ENCODE peak calls at places on chromosomes 1 and 21, in four cellular contexts. X is HL-60, H is K562, D is GM12878. E is an unnamed sample.

GRCh38 chr1:205325334-205325884 is 3.9 kb upstream of the NUAK2 start:
- DNase-seq in H (peak), D (peak), X (peak), E (no peak)

GRCh38 chr1:8818325-8818775 is 910 bp upstream of the RERE start:
- DNase-seq in X (peak), D (no peak), H (peak), E (no peak)

GRCh38 chr1:22607154-22607553 is 29.3 kb upstream of the C1QA start:
- DNase-seq in D (no peak), H (no peak), X (no peak), E (no peak)

GRCh38 chr1:203158423-203158822 is 17.2 kb downstream of the MYBPH start:
- DNase-seq in H (no peak), D (no peak), X (no peak), E (no peak)

GRCh38 chr1:155145491-155145890 is 5.2 kb upstream of the DPM3 start:
- DNase-seq in H (no peak), X (no peak), D (no peak), E (no peak)

GRCh38 chr1:155318082-155318481 is 2.6 kb upstream of the RUSC1 start:
- DNase-seq in X (no peak), H (no peak), D (no peak), E (no peak)

GRCh38 chr1:37726746-37727145 is 34.4 kb downstream of the CDCA8 start:
- DNase-seq in X (no peak), D (no peak), H (no peak), E (no peak)

GRCh38 chr1:244839656-244840055 is 4.2 kb downstream of the COX20 start:
- DNase-seq in X (no peak), H (no peak), D (no peak), E (no peak)

GRCh38 chr1:85577421-85578320 is 2.9 kb upstream of the CCN1 start:
- DNase-seq in D (no peak), X (peak), H (no peak), E (peak)

GRCh38 chr1:180501865-180502360 is 464 bp downstream of the ACBD6 start:
- DNase-seq in H (no peak), D (no peak), X (no peak), E (peak)

GRCh38 chr1:902802-903201 is 20.9 kb upstream of the SAMD11 start:
- DNase-seq in X (no peak), D (no peak), H (no peak), E (no peak)

GRCh38 chr1:183247066-183247465 is 61.0 kb downstream of the LAMC2 start:
- DNase-seq in D (no peak), X (no peak), H (no peak), E (no peak)

GRCh38 chr21:31293986-31294385 is 50.1 kb downstream of the TIAM1 start:
- DNase-seq in D (no peak), X (no peak), H (no peak), E (no peak)

GRCh38 chr1:97685355-97685754 is 235.5 kb downstream of the DPYD start:
- DNase-seq in H (no peak), D (no peak), X (no peak), E (no peak)

GRCh38 chr1:181936768-181937581 is 124.5 kb downstream of the ZNF648 start:
- DNase-seq in X (peak), D (peak), H (peak), E (peak)

GRCh38 chr1:35544976-35545375 is 12.2 kb downstream of the KIAA0319L start:
- DNase-seq in H (peak), X (peak), D (peak), E (no peak)

GRCh38 chr1:203086992-203087763 is 1.4 kb upstream of the MYOG start:
- DNase-seq in D (no peak), X (no peak), H (no peak), E (no peak)

GRCh38 chr1:52727114-52727586 is 897 bp downstream of the ZYG11B start:
- DNase-seq in D (no peak), X (peak), H (peak), E (no peak)

GRCh38 chr1:165858364-165858823 is 31.0 kb downstream of the UCK2 start:
- DNase-seq in D (no peak), X (no peak), H (no peak), E (no peak)

GRCh38 chr1:5744342-5744741 is 247.9 kb downstream of the NPHP4 start:
- DNase-seq in D (no peak), X (no peak), H (no peak), E (no peak)

GRCh38 chr1:230113605-230114241 is 46.7 kb downstream of the GALNT2 start:
- DNase-seq in D (no peak), H (no peak), X (no peak), E (no peak)

GRCh38 chr1:39573097-39573465 is 3.5 kb downstream of the PABPC4 start:
- DNase-seq in D (no peak), H (no peak), X (no peak), E (no peak)

GRCh38 chr21:36663033-36663855 is 35.7 kb upstream of the SIM2 start:
- DNase-seq in X (no peak), H (no peak), D (no peak), E (no peak)

GRCh38 chr1:47661065-47661464 is 223.2 kb downstream of the FOXD2 start:
- DNase-seq in H (no peak), D (no peak), X (no peak), E (no peak)

GRCh38 chr1:91884459-91885290 is 1.3 kb downstream of the TGFBR3 start:
- DNase-seq in H (peak), X (no peak), D (no peak), E (no peak)

GRCh38 chr1:154433161-154433681 is 28.1 kb downstream of the IL6R start:
- DNase-seq in H (no peak), X (no peak), D (no peak), E (no peak)

GRCh38 chr1:42971848-42972291 is 13.2 kb upstream of the SLC2A1 start:
- DNase-seq in D (no peak), X (no peak), H (no peak), E (no peak)

GRCh38 chr21:17622018-17622417 is 9.3 kb upstream of the BTG3 start:
- DNase-seq in X (no peak), H (no peak), D (no peak), E (no peak)

GRCh38 chr1:85201340-85202091 is 700 bp upstream of the SYDE2 start:
- DNase-seq in D (no peak), X (peak), H (peak), E (peak)

GRCh38 chr1:247111636-247112478 is 7.7 kb upstream of the ZNF669 start:
- DNase-seq in X (no peak), H (peak), D (no peak), E (no peak)
- TF ChIP-seq POLR2AphosphoS5 in X (no peak), H (no peak), D (no peak), E (no peak)

DNA sequence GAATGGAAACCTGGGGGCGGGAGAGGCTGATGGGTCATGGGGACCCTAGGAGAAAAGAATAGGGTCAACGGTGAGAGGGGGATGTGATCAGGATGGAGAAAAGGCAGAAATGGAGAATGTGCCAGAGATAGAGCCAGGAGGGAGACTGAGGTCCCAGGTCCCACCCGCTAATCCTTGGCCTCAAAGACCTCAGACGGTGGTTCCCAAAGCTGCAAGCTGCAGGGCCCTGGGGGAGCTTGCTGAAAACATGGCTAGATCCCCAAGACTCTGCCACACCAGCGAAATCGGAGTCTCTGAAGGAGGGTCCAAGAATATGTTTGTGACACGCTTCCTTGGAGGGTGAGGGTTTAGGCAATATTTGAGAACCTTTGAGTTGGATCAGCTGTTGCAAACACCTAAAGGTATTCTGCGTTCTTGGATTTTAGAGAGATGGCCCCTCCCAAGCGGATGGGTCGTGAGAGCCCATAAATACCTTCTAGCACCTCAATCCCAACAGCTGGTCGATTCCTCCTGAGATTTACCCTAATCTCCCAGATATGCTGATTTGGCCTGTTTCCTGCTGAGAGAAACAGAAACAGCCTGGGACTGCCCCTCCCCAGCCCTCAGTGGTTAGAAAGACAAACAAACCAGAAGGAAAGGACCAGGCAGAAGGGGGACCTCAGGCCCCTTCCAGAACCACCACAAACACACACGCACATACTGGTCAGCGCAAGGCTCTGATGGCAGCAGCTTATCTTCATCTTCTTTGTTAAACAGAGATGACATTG is 3.5 kb downstream of the C1orf232 start:
- DNase-seq in D (no peak), H (no peak), X (no peak), E (no peak)
- TF ChIP-seq SPI1 in D (no peak), H (no peak), X (no peak), E (no peak)

DNA sequence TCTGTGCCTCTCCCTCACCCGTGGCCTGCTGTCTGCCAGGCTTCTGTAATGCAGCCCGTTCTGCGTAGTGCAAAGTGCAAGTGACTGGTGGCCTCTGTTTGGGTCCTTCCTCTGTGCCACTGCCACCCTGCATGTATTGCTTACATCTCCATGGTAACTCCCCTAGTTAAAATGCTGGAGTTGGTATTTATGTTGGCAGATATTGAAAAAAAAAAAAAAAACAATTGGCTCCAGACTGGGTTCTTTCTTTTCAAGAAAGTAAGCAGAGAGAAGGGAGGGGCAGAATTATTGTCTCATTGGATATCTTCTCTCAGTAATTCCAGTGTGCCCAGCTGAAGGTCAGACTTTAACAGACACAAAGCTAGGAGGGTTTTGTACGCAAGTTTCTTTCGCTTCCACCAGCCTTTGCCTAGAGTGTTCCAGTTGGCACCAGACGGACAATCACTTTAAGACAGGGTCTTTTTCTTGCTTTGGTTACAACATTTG is 242.3 kb downstream of the PBX1 start:
- DNase-seq in H (no peak), X (no peak), D (no peak), E (no peak)
- TF ChIP-seq POLR2AphosphoS5 in H (no peak), X (no peak), D (no peak), E (no peak)

GRCh38 chr1:29397256-29397590 is 160.9 kb downstream of the PTPRU start:
- DNase-seq in X (no peak), D (no peak), H (no peak), E (no peak)

GRCh38 chr1:29397981-29398380 is 161.7 kb downstream of the PTPRU start:
- DNase-seq in D (no peak), H (no peak), X (no peak), E (no peak)

GRCh38 chr1:29399465-29399864 is 163.1 kb downstream of the PTPRU start:
- DNase-seq in H (no peak), D (no peak), X (no peak), E (no peak)

GRCh38 chr1:29396438-29397255 is 160.3 kb downstream of the PTPRU start:
- DNase-seq in X (no peak), D (no peak), H (no peak), E (no peak)

DNA sequence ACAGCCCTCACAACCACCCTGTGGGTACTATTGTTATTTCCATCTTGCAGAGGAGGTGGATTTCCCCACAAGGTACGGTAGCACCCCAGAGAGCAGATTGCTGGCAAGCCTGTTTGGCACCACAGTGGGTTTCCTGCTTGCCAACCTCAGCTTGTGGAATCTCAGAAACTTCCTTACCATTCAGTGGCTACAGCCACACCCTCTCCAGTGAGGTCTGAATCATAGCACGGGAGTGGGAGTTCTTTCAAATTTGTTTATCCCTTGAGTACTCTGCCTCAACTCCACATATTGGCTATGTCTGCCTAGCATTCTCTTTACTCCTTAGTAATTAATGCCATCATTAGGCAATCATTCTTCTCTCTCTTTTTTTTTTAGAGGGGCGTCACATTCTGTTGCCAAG is 162.1 kb downstream of the PTPRU start:
- DNase-seq in H (no peak), D (no peak), X (no peak), E (no peak)
- TF ChIP-seq SPI1 in H (no peak), D (no peak), X (no peak), E (no peak)

GRCh38 chr1:59020151-59020997 is 236.5 kb upstream of the JUN start:
- DNase-seq in X (peak), H (peak), D (peak), E (no peak)

GRCh38 chr1:59016390-59016789 is 232.5 kb upstream of the JUN start:
- DNase-seq in H (no peak), D (no peak), X (no peak), E (no peak)

GRCh38 chr1:59017501-59018231 is 233.8 kb upstream of the JUN start:
- DNase-seq in X (no peak), H (no peak), D (no peak), E (no peak)

GRCh38 chr1:59018446-59018845 is 234.6 kb upstream of the JUN start:
- DNase-seq in H (no peak), X (no peak), D (no peak), E (no peak)

DNA sequence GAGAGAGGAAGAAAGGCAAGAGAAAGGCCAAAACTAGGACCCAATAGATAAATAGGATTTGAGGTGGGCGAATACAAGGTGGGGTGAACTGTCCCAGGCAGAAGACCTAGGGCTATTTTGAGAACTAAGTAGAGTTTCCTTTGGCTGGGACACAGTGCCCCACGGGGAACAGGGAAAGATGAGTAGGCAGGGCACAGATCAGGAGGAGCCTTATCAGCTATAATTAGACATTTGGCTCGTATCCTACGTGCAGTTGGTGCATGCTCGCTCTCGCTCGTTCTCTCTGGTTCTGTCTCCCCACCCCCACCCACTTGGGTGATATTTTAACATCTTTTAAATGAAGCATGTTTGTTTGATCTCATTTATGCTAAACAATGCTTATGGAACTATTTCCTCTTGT is 235.0 kb upstream of the JUN start:
- DNase-seq in D (no peak), X (no peak), H (no peak), E (no peak)
- TF ChIP-seq POLR2AphosphoS5 in D (no peak), X (no peak), H (no peak), E (no peak)

DNA sequence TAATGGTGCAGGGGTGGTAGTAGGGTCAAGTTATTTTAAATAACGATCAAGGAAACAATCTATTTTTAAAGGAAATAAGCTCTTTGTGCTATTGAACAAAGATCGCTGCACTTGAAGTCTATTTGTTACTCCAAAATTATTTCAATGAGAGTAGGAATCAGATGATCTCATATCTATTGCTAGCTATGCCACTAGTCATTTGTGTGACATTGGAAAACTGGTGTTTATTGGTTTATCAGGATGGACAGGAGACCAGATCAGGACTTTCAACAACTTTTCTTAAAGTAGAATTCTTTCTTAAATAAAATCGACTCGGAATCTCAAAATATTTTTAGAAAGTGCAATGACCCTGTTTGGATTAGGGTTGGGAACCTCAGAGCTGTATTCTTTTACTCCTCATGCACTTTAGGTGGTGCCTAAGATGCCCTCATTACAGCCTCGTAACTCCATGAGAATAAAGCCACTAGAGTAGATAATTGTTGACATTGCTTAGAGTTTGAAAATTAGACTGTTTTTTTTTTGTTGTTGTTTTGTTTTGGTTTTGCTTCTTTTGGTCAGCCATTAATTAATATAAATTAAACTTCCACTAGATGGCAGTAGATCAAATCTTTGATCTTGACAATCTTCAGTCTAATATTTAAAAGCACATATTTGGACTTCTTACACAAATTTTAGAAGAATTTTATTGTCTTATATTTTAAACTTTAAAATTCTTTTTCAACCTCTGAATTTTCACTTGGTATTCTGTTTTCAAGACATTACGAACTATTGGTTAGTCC is 352.4 kb downstream of the USP25 start:
- DNase-seq in H (no peak), X (no peak), D (no peak), E (no peak)
- TF ChIP-seq SPI1 in H (no peak), X (no peak), D (no peak), E (no peak)

GRCh38 chr1:211603191-211603701 is 24.3 kb upstream of the SLC30A1 start:
- DNase-seq in X (no peak), D (no peak), H (no peak), E (no peak)
- TF ChIP-seq POLR2AphosphoS5 in X (no peak), D (no peak), H (no peak), E (no peak)

E was measured in GM12891.